ENCODE peak calls at places on chromosomes 1 and 21, in four cellular contexts. One of them, this sample, is unnamed.

GRCh38 chr1:26570287-26570686 is 40.7 kb downstream of the RPS6KA1 start:
- DNase-seq in HEK293T: no peak
- DNase-seq in WTC11: no peak
- DNase-seq in K562: no peak
- DNase-seq in this sample: no peak

GRCh38 chr1:224707849-224708725 is 92.0 kb downstream of the CNIH3 start:
- DNase-seq in HEK293T: no peak
- DNase-seq in WTC11: no peak
- DNase-seq in K562: no peak
- DNase-seq in this sample: no peak

GRCh38 chr1:68963353-68963752 is 466.5 kb upstream of the DEPDC1 start:
- DNase-seq in HEK293T: no peak
- DNase-seq in WTC11: no peak
- DNase-seq in K562: no peak
- DNase-seq in this sample: no peak

GRCh38 chr1:230268371-230269170 is 157.6 kb downstream of the PGBD5 start:
- DNase-seq in HEK293T: peak
- DNase-seq in WTC11: no peak
- DNase-seq in K562: peak
- DNase-seq in this sample: peak

GRCh38 chr21:44793269-44794030 is 8.2 kb downstream of the UBE2G2 start:
- DNase-seq in HEK293T: peak
- DNase-seq in WTC11: peak
- DNase-seq in K562: peak
- DNase-seq in this sample: peak

GRCh38 chr1:42777860-42778259 is 6.9 kb upstream of the TMEM269 start:
- DNase-seq in HEK293T: peak
- DNase-seq in WTC11: peak
- DNase-seq in K562: peak
- DNase-seq in this sample: peak

GRCh38 chr1:182601926-182602325 is 2.3 kb downstream of the RGS16 start:
- DNase-seq in HEK293T: no peak
- DNase-seq in WTC11: no peak
- DNase-seq in K562: no peak
- DNase-seq in this sample: no peak

GRCh38 chr1:196535727-196536126 is 72.5 kb downstream of the KCNT2 start:
- DNase-seq in HEK293T: no peak
- DNase-seq in WTC11: peak
- DNase-seq in K562: no peak
- DNase-seq in this sample: no peak

GRCh38 chr1:200288226-200288625 is 121.6 kb downstream of the ZNF281 start:
- DNase-seq in HEK293T: no peak
- DNase-seq in WTC11: no peak
- DNase-seq in K562: no peak
- DNase-seq in this sample: no peak

GRCh38 chr1:3070654-3071506 is 1.9 kb downstream of the PRDM16 start:
- DNase-seq in HEK293T: peak
- DNase-seq in WTC11: peak
- DNase-seq in K562: no peak
- DNase-seq in this sample: no peak

DNA sequence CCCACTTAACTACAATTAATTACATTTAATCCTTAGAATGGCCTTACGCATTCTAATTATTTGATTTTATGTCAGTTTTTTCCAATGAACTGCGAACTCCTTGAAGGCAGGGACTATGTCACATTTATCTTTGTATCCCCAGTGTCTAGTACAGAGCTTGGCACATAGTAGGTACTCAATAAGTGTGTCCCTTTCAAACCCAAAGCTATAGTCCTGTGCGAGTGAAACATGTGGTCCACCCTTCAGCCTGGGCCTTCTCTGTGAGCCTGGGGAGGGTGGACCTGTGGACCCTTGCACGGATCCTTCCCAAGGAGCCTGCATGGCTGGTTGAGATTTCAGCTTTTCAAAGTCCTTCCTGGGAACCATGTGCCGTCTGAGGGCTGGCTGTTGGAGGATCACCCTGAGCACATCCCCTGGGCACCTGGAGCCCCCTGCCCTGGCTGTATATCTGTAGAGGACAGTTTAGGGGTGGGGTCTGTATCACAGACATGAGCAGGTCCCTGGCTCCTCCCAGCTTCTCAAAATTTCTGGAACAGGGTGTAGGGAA is 103.1 kb downstream of the IER5 start:
- DNase-seq in HEK293T: no peak
- DNase-seq in WTC11: no peak
- DNase-seq in K562: no peak
- DNase-seq in this sample: no peak
- TF ChIP-seq ELF4 in HEK293T: no peak
- TF ChIP-seq ELF4 in WTC11: no peak
- TF ChIP-seq ELF4 in K562: no peak
- TF ChIP-seq ELF4 in this sample: no peak

GRCh38 chr1:157154940-157155514 is 16.8 kb upstream of the ETV3 start:
- DNase-seq in HEK293T: no peak
- DNase-seq in WTC11: no peak
- DNase-seq in K562: peak
- DNase-seq in this sample: peak
- TF ChIP-seq ELF4 in HEK293T: no peak
- TF ChIP-seq ELF4 in WTC11: no peak
- TF ChIP-seq ELF4 in K562: no peak
- TF ChIP-seq ELF4 in this sample: no peak

GRCh38 chr1:157312270-157312812 is 174.1 kb upstream of the ETV3 start:
- DNase-seq in HEK293T: no peak
- DNase-seq in WTC11: no peak
- DNase-seq in K562: peak
- DNase-seq in this sample: no peak

GRCh38 chr1:157313240-157313807 is 175.1 kb upstream of the ETV3 start:
- DNase-seq in HEK293T: no peak
- DNase-seq in WTC11: no peak
- DNase-seq in K562: no peak
- DNase-seq in this sample: no peak

GRCh38 chr1:157314408-157314807 is 176.2 kb upstream of the ETV3 start:
- DNase-seq in HEK293T: no peak
- DNase-seq in WTC11: no peak
- DNase-seq in K562: no peak
- DNase-seq in this sample: no peak

GRCh38 chr1:157311730-157312269 is 173.6 kb upstream of the ETV3 start:
- DNase-seq in HEK293T: no peak
- DNase-seq in WTC11: no peak
- DNase-seq in K562: no peak
- DNase-seq in this sample: no peak

DNA sequence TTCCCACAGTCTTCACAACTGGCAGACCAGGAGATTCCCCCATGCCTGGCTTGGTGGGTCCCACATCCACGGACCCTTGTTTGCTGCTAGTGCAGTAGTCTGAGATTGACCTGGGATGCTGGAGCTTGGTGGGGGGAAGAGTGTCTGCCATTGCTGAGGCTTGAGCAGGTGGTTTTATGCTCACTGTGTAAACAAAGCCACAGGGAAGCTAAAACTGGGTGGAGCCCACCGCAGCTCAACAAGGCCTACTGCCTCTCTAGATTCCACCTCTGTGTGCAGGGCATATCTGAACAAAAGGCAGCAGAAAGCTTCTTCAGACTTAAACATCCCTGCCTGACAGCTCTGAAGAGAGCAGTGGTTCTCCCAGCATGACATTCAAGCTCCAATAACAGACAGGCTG is 177.3 kb upstream of the ETV3 start:
- DNase-seq in HEK293T: no peak
- DNase-seq in WTC11: no peak
- DNase-seq in K562: no peak
- DNase-seq in this sample: no peak
- TF ChIP-seq ELF4 in HEK293T: no peak
- TF ChIP-seq ELF4 in WTC11: no peak
- TF ChIP-seq ELF4 in K562: no peak
- TF ChIP-seq ELF4 in this sample: no peak

DNA sequence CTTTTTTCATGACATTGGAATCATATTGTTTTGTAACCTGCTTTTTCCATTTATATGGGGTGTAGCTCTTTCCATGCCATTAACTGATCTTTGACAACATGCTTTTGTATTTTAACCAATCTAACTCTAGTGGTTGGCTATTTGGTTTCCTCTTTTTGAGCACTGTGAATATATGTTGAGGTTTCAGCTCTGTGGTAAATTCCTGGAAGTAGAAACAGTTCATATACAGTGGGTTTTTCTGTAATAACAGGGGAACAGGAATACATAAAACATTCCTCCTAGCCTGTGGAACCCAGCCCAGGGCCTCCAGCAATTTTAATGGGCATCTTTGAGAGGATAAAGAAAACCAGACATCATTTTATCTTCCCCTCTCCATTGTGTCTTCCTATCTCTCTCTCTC is 17.4 kb downstream of the AZIN2 start:
- DNase-seq in HEK293T: no peak
- DNase-seq in WTC11: no peak
- DNase-seq in K562: no peak
- DNase-seq in this sample: no peak
- TF ChIP-seq ELF4 in HEK293T: no peak
- TF ChIP-seq ELF4 in WTC11: no peak
- TF ChIP-seq ELF4 in K562: no peak
- TF ChIP-seq ELF4 in this sample: no peak